ENCODE peak calls at places on chromosome 9, in five cellular contexts. E is coronary artery; A is CD8-positive, alpha-beta T cell; I is MCF 10A; Q is AG08396. B is an unnamed sample.

GRCh38 chr9:131258186-131258585 is 18.1 kb downstream of the FAM78A start:
- DNase-seq in E (no peak), A (no peak), I (no peak), Q (no peak), B (no peak)

GRCh38 chr9:111298831-111299603 is 31.0 kb downstream of the OR2K2 start:
- DNase-seq in A (no peak), I (peak), E (no peak), Q (peak), B (no peak)

GRCh38 chr9:107153336-107153735 is 129.7 kb upstream of the RAD23B start:
- DNase-seq in E (no peak), I (peak), A (no peak), Q (no peak), B (no peak)

GRCh38 chr9:14219865-14220655 is 93.9 kb downstream of the NFIB start:
- DNase-seq in I (no peak), Q (no peak), E (no peak), A (no peak), B (no peak)

GRCh38 chr9:35923598-35923926 is 14.3 kb downstream of the SPAAR start:
- DNase-seq in E (no peak), A (no peak), Q (no peak), I (no peak), B (no peak)

GRCh38 chr9:95750725-95751644 is 124.5 kb upstream of the ERCC6L2 start:
- DNase-seq in E (no peak), A (no peak), Q (no peak), I (no peak), B (no peak)

GRCh38 chr9:12884736-12885395 is 110.0 kb downstream of the LURAP1L start:
- DNase-seq in I (peak), Q (peak), E (no peak), A (no peak), B (no peak)

GRCh38 chr9:98118640-98119601 is at the start of gene TRIM14:
- DNase-seq in Q (peak), I (peak), E (no peak), A (peak), B (peak)

GRCh38 chr9:127206666-127207065 is 57.9 kb upstream of the GARNL3 start:
- DNase-seq in I (no peak), E (no peak), A (no peak), Q (no peak), B (no peak)

GRCh38 chr9:126114409-126114760 is 212.2 kb upstream of the MVB12B start:
- DNase-seq in E (peak), I (no peak), Q (no peak), A (no peak), B (peak)

GRCh38 chr9:13532407-13532806 is 252.9 kb upstream of the MPDZ start:
- DNase-seq in A (no peak), I (no peak), E (no peak), Q (no peak), B (no peak)

GRCh38 chr9:29160763-29161353 is 1587.6 kb upstream of the C9orf72 start:
- DNase-seq in I (no peak), Q (no peak), A (no peak), E (no peak), B (no peak)

GRCh38 chr9:134564431-134565170 is 77.0 kb upstream of the COL5A1 start:
- DNase-seq in E (peak), A (no peak), Q (peak), I (peak), B (peak)

GRCh38 chr9:87829756-87830155 is 52.9 kb upstream of the SPATA31E1 start:
- DNase-seq in E (no peak), Q (no peak), A (no peak), I (no peak), B (no peak)

GRCh38 chr9:79477955-79478751 is 93.6 kb upstream of the TLE4 start:
- DNase-seq in E (no peak), Q (no peak), I (peak), A (peak), B (no peak)

GRCh38 chr9:112380771-112381181 is 868 bp downstream of the HSDL2 start:
- DNase-seq in A (no peak), Q (no peak), E (no peak), I (peak), B (no peak)

GRCh38 chr9:34685591-34685990 is 5.5 kb downstream of the CCL19 start:
- DNase-seq in Q (no peak), A (no peak), E (no peak), I (no peak), B (no peak)

GRCh38 chr9:37968228-37968672 is 64.3 kb upstream of the SLC25A51 start:
- DNase-seq in A (no peak), E (no peak), Q (peak), I (peak), B (peak)

GRCh38 chr9:4865685-4866084 is 72.9 kb downstream of the RCL1 start:
- DNase-seq in I (no peak), A (no peak), Q (no peak), E (no peak), B (no peak)

GRCh38 chr9:95880011-95880690 is 4.7 kb downstream of the ERCC6L2 start:
- DNase-seq in Q (peak), E (no peak), A (no peak), I (no peak), B (no peak)

GRCh38 chr9:83665576-83666200 is 42.1 kb downstream of the UBQLN1 start:
- DNase-seq in Q (no peak), I (no peak), E (no peak), A (no peak), B (no peak)

GRCh38 chr9:96449844-96450612 is at the start of gene HABP4:
- DNase-seq in E (peak), Q (peak), A (peak), I (peak), B (peak)